ENCODE peak calls at places on chromosomes 6 and 20, in seven cellular contexts. T is suprapubic skin, S is ovary, G is A549, E is stomach, K is transverse colon, P is upper lobe of left lung. A is an unnamed sample.

GRCh38 chr20:46933150-46933549 is 38.5 kb downstream of the EYA2 start:
- DNase-seq in S (no peak), K (no peak), E (no peak), G (no peak), P (no peak), T (no peak), A (no peak)

GRCh38 chr20:45336530-45337366 is 11.5 kb downstream of the SDC4 start:
- DNase-seq in S (no peak), T (no peak), G (peak; percentile 85), K (peak; percentile 68), E (peak; percentile 58), P (no peak), A (no peak)

GRCh38 chr6:44062105-44062770 is 65.0 kb downstream of the MRPL14 start:
- DNase-seq in S (no peak), E (no peak), K (no peak), P (no peak), T (no peak), G (no peak), A (no peak)

GRCh38 chr20:59631751-59632380 is 27.5 kb downstream of the PHACTR3 start:
- DNase-seq in S (no peak), T (peak; percentile 57), P (no peak), K (no peak), E (no peak), G (no peak), A (no peak)

GRCh38 chr6:82570083-82570482 is 206.5 kb downstream of the TPBG start:
- DNase-seq in P (no peak), K (no peak), G (no peak), E (no peak), T (no peak), S (no peak), A (no peak)

GRCh38 chr20:5785146-5785545 is 34.9 kb downstream of the SHLD1 start:
- DNase-seq in S (no peak), E (no peak), G (peak; percentile 60), K (no peak), T (no peak), P (no peak), A (no peak)

GRCh38 chr6:75893058-75893775 is 144.2 kb downstream of the MYO6 start:
- DNase-seq in S (no peak), P (no peak), K (no peak), G (peak; percentile 57), E (no peak), T (no peak), A (no peak)

GRCh38 chr20:23047001-23047737 is 2.3 kb downstream of the THBD start:
- DNase-seq in T (no peak), S (no peak), G (no peak), K (no peak), E (no peak), P (no peak), A (no peak)

GRCh38 chr6:16108996-16109658 is 19.8 kb upstream of the MYLIP start:
- DNase-seq in S (peak; percentile 73), P (peak; percentile 24), K (peak; percentile 20), G (no peak), E (peak; percentile 87), T (no peak), A (no peak)

DNA sequence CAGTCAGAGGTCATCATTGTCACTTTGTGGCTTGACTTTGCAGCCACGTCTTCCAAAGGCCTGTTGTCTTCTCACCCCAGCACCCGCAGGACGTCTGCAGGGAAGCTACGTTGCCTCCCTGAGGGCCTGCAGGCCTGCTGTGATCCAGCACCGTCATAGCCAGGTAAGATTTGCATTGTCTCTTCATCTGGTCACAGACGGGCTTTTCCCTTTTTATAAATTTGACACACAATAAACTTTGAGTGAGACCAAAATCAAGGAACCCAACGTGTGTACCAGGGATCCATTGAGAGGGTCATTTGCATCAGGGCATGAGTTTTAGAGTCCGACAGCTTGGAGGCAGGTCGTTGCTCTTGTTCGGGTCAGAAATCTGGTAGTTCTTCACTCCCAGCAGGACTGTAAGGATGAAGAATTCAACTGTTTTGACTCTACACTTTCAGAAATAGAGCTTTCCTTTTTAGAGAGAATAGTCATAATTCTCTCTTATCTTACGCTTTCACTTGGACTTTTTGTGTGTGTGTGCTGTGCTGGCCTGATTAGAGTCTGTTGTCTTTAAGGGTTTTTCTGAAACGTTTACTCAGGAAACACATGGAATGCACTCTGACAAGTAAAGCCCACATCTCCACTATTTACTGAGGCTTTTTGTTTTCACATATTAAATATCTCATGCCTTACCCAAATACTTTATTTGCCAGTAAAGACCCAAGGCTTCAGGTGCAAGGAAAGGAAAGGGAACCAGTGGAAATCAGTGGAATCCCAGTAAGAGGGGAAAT is 177.2 kb upstream of the TAB2 start:
- DNase-seq in S (no peak), T (no peak), K (no peak), E (no peak), G (no peak), P (no peak), A (no peak)
- TF ChIP-seq POLR2A in S (no peak), T (no peak), K (no peak), E (no peak), G (no peak), P (no peak), A (no peak)

GRCh38 chr6:112362027-112362795 is 15.1 kb downstream of the RFPL4B start:
- DNase-seq in T (no peak), S (no peak), E (no peak), P (no peak), K (no peak), G (no peak), A (no peak)
- H3K4me3 ChIP-seq in T (no peak overlapping the region), S (no peak overlapping the region), E (no peak overlapping the region), P (no peak overlapping the region), K (no peak overlapping the region), G (no peak overlapping the region), A (no peak overlapping the region)

GRCh38 chr20:50434653-50435396 is 75.4 kb upstream of the PTPN1 start:
- DNase-seq in G (peak; percentile 88), P (peak; percentile 78), T (no peak), E (no peak), S (no peak), K (no peak), A (peak; percentile 44)
- TF ChIP-seq EP300 in G (peak; percentile 84), P (peak; percentile 35), T (no peak), E (no peak), S (no peak), K (no peak), A (no peak)

GRCh38 chr20:63940071-63940471 is 16.1 kb downstream of the UCKL1 start:
- DNase-seq in P (no peak), E (no peak), G (no peak), T (no peak), K (no peak), S (no peak), A (no peak)

GRCh38 chr20:63940472-63941266 is 15.5 kb downstream of the UCKL1 start:
- DNase-seq in E (no peak), G (no peak), S (no peak), P (no peak), T (no peak), K (no peak), A (no peak)

GRCh38 chr20:63941282-63942060 is 14.7 kb downstream of the UCKL1 start:
- DNase-seq in S (no peak), T (peak; percentile 91), G (peak; percentile 58), E (peak; percentile 64), K (peak; percentile 63), P (peak; percentile 72), A (no peak)

GRCh38 chr20:63937596-63937995 is 18.6 kb downstream of the UCKL1 start:
- DNase-seq in K (no peak), G (no peak), T (no peak), E (no peak), S (no peak), P (no peak), A (no peak)

DNA sequence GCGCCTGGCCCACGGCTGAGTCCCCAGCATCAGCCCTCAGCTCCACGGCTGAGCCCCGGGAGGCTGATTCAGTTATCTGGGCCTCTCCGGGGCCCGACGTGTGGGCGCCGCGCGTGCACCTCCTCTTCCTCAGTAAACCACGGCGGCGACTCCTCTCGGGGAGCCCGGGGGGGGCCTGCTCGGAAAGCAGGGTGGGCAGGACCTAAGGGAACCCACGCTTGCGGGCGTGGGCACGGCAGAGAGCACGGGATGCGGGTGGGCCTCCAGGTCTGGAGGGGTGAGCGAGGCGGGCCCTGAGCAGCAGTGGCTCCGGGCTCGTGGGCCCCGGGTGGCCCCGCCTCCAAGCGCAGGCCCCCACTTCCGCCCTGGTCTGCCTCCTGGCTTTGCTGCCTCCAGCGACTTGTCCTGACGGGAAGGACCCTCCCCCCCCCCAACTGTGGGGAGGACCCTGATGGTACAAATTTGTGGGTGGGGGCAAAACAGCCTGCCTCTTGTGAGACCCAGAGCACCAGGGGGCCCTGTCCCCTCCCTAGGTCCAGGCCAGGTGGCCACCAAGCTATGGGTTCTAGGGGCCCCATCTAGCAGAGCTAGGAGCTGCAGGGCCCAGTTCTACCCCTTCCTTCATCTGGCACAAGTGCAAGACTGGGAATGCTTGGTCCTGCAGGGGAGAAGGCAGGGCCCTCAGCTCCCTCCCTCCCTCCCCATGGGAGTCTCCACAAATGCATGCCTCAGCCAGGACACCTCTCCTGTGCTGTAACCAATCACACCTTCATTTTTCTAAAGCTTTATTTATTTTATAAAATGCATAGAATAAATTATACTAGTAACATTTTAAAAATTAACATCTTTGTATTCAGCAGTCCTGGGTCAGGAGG is 16.9 kb downstream of the UCKL1 start:
- DNase-seq in K (no peak), E (no peak), S (no peak), G (no peak), P (no peak), T (no peak), A (no peak)
- TF ChIP-seq POLR2A in K (no peak), E (no peak), S (no peak), G (no peak), P (no peak), T (no peak), A (no peak)

GRCh38 chr20:17965042-17965697 is 3.4 kb downstream of the SNX5 start:
- DNase-seq in K (no peak), S (no peak), T (no peak), P (peak; percentile 46), E (no peak), G (no peak), A (no peak)
- H3K4me3 ChIP-seq in K (peak overlapping the region; percentile 88), S (no peak overlapping the region), T (peak overlapping the region; percentile 95), P (no peak overlapping the region), E (no peak overlapping the region), G (peak overlapping the region; percentile 79), A (no peak overlapping the region)

GRCh38 chr6:3624268-3625136 is 127.0 kb downstream of the PXDC1 start:
- DNase-seq in S (no peak), K (no peak), E (no peak), T (no peak), P (no peak), G (no peak), A (no peak)
- TF ChIP-seq EP300 in S (no peak), K (no peak), E (no peak), T (no peak), P (no peak), G (no peak), A (no peak)

DNA sequence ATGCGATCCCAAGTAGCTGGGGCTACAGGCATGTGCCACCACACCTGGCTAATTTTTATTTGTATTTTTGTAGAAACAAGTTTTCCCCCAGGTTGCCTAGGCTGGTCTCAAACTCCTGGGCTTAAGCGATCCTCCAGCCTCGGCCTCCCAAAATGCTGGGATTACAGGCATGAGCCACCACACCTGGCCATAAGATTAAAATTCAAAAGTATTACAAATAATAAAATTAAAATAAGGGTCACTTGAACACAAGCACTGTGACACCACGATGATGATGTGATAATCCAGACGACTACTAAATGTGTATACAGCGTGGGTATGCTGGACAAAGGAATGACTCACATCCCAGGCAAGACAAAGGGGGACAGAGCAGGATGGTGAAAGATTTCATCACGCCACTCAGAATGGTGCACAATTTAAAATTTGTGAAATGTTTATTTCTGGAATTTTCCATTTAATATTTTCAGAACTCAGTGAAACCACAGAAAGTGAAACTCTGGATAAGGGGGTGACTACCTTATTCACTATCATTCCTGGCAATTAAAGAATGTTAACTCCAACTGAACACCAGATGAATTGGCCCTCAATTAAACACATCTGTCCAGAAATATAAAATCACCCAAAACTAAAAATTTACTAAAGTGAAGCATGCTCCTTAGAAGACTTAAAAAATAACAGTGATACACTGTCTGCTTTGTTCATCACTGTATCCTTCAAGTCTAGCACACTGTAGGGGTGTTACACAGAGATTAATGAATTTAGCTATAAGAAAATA is 13.1 kb downstream of the B4GALT5 start:
- DNase-seq in G (peak; percentile 87), E (no peak), S (no peak), P (no peak), K (no peak), T (no peak), A (no peak)
- TF ChIP-seq POLR2A in G (no peak), E (no peak), S (no peak), P (no peak), K (no peak), T (no peak), A (no peak)